ENCODE peak calls at places on chromosomes 7 and 10, in nine cellular contexts. P is NCI-H345; N is T-cell; M is NCI-H774; X is occipital lobe; R is fibroblast of gingiva; O is MM.1S; D is CD8-positive, alpha-beta T cell; F is NCI-H2029 treated with DMSO at 0.1 percent for 48 hours. Q is an unnamed sample.

GRCh38 chr7:66697451-66698438 is 42.8 kb upstream of the RABGEF1 start:
- DNase-seq in X (peak; percentile 76), N (no peak), F (no peak), O (no peak), P (no peak), M (no peak), D (no peak), R (peak; percentile 71), Q (no peak)

GRCh38 chr7:112523871-112524270 is 43.1 kb downstream of the LSMEM1 start:
- DNase-seq in F (no peak), R (no peak), M (no peak), D (no peak), X (no peak), N (no peak), O (no peak), P (no peak), Q (no peak)

GRCh38 chr10:34228066-34228465 is 587.0 kb downstream of the PARD3 start:
- DNase-seq in R (no peak), P (no peak), M (peak; percentile 53), F (no peak), N (no peak), X (no peak), O (no peak), D (no peak), Q (no peak)

GRCh38 chr10:114687459-114687858 is 29.4 kb upstream of the ABLIM1 start:
- DNase-seq in D (no peak), P (no peak), R (no peak), M (no peak), F (no peak), O (no peak), N (no peak), X (no peak), Q (no peak)

GRCh38 chr10:32995751-32996150 is 37.7 kb upstream of the ITGB1 start:
- DNase-seq in D (no peak), O (peak; percentile 89), M (no peak), P (no peak), F (no peak), X (no peak), N (no peak), R (no peak), Q (no peak)

GRCh38 chr7:90917536-90917935 is 321.4 kb downstream of the CDK14 start:
- DNase-seq in P (no peak), D (no peak), N (no peak), F (no peak), O (no peak), R (no peak), X (no peak), M (no peak), Q (no peak)

GRCh38 chr7:51617691-51618090 is 301.1 kb upstream of the COBL start:
- DNase-seq in F (no peak), X (no peak), P (no peak), R (no peak), O (no peak), N (no peak), D (no peak), M (no peak), Q (no peak)

GRCh38 chr10:33010132-33011037 is 52.4 kb upstream of the ITGB1 start:
- DNase-seq in P (no peak), M (no peak), X (no peak), N (peak; percentile 7), D (no peak), O (no peak), R (peak; percentile 55), F (no peak), Q (peak; percentile 60)

GRCh38 chr7:108094933-108095710 is 35.0 kb downstream of the LAMB4 start:
- DNase-seq in F (peak; percentile 64), P (peak; percentile 43), O (peak; percentile 46), X (no peak), D (no peak), N (no peak), R (peak; percentile 90), M (peak; percentile 24), Q (peak; percentile 85)

GRCh38 chr7:95104739-95105138 is 197.3 kb downstream of the PPP1R9A start:
- DNase-seq in M (no peak), F (no peak), R (no peak), X (peak; percentile 13), P (peak; percentile 27), O (no peak), N (no peak), D (no peak), Q (peak; percentile 45)

GRCh38 chr7:155979994-155980393 is 167.7 kb upstream of the SHH start:
- DNase-seq in O (no peak), R (no peak), N (no peak), X (no peak), D (no peak), P (no peak), M (no peak), F (no peak), Q (no peak)

GRCh38 chr10:124200011-124200410 is 106.6 kb upstream of the CHST15 start:
- DNase-seq in M (no peak), N (no peak), P (no peak), O (no peak), D (no peak), R (no peak), X (no peak), F (no peak), Q (no peak)

GRCh38 chr10:112242769-112243168 is 40.4 kb upstream of the TECTB start:
- DNase-seq in R (no peak), X (no peak), F (no peak), N (no peak), O (no peak), P (no peak), D (no peak), M (no peak), Q (no peak)

GRCh38 chr10:6990891-6991290 is 410.8 kb upstream of the PRKCQ start:
- DNase-seq in P (no peak), O (no peak), F (no peak), R (no peak), D (no peak), N (no peak), X (no peak), M (no peak), Q (no peak)

GRCh38 chr10:113959383-113959760 is 84.3 kb upstream of the ADRB1 start:
- DNase-seq in X (no peak), R (no peak), F (peak; percentile 31), P (no peak), N (no peak), M (peak; percentile 25), D (no peak), O (no peak), Q (peak; percentile 51)

GRCh38 chr10:71246591-71247143 is 34.3 kb downstream of the UNC5B start:
- DNase-seq in M (no peak), X (no peak), P (no peak), D (no peak), O (no peak), F (no peak), R (no peak), N (no peak), Q (no peak)

GRCh38 chr7:114650491-114650890 is 235.9 kb downstream of the FOXP2 start:
- DNase-seq in R (no peak), F (no peak), M (no peak), O (no peak), P (peak; percentile 13), X (no peak), D (no peak), N (no peak), Q (no peak)

GRCh38 chr7:87047-87446 is 105.3 kb upstream of the FAM20C start:
- DNase-seq in M (no peak), X (no peak), O (no peak), P (no peak), D (no peak), R (no peak), N (no peak), F (no peak), Q (no peak)

GRCh38 chr10:14118953-14119352 is 211.8 kb downstream of the FRMD4A start:
- DNase-seq in X (no peak), R (no peak), D (no peak), M (no peak), F (no peak), N (no peak), O (no peak), P (no peak), Q (no peak)

Q was measured in LNCaP clone FGC.